ENCODE peak calls at places on chromosome 21, in ten cellular contexts. S, G, L, P, F, V, M, E, A and B are unnamed samples. For H3K9me3 and H3K36me3, the result is how much of the 10 kb centered on the place peaks cover.

GRCh38 chr21:16071082-16071481 is 341.3 kb downstream of the USP25 start:
- DNase-seq in S (no peak), G (no peak), L (no peak), P (no peak), F (no peak), V (peak), M (peak), E (no peak), A (no peak), B (peak)

GRCh38 chr21:37784591-37785318 is 131.5 kb downstream of the KCNJ6 start:
- DNase-seq in S (no peak), G (no peak), L (no peak), P (no peak), F (no peak), V (no peak), M (no peak), E (no peak), A (no peak), B (no peak)

GRCh38 chr21:34983680-34984086 is 65.4 kb downstream of the RUNX1 start:
- DNase-seq in S (no peak), G (no peak), L (no peak), P (no peak), F (no peak), V (no peak), M (no peak), E (no peak), A (no peak), B (no peak)

GRCh38 chr21:37939251-37939650 is 23.0 kb upstream of the KCNJ6 start:
- DNase-seq in S (no peak), G (no peak), L (no peak), P (no peak), F (no peak), V (no peak), M (no peak), E (no peak), A (no peak), B (no peak)

GRCh38 chr21:25466470-25466869 is 140.8 kb downstream of the MRPL39 start:
- DNase-seq in S (no peak), G (no peak), L (no peak), P (no peak), F (no peak), V (no peak), M (no peak), E (no peak), A (no peak), B (no peak)

GRCh38 chr21:29704719-29705118 is 235.1 kb downstream of the GRIK1 start:
- DNase-seq in S (no peak), G (no peak), L (no peak), P (no peak), F (no peak), V (no peak), M (no peak), E (no peak), A (no peak), B (no peak)

GRCh38 chr21:31186916-31187315 is 148.6 kb upstream of the KRTAP19-8 start:
- DNase-seq in S (no peak), G (no peak), L (no peak), P (no peak), F (no peak), V (no peak), M (no peak), E (no peak), A (no peak), B (no peak)

GRCh38 chr21:17925000-17925610 is 105.9 kb upstream of the C21orf91 start:
- DNase-seq in S (peak), G (peak), L (peak), P (peak), F (peak), V (no peak), M (no peak), E (peak), A (no peak), B (peak)

GRCh38 chr21:15050588-15051377 is 14.0 kb downstream of the NRIP1 start:
- DNase-seq in S (no peak), G (no peak), L (no peak), P (no peak), F (no peak), V (no peak), M (no peak), E (no peak), A (no peak), B (no peak)
- TF ChIP-seq POLR2A in S (no peak), G (no peak), L (no peak), P (no peak), F (no peak), V (no peak), M (no peak), E (no peak), A (no peak), B (no peak)

GRCh38 chr21:36068748-36069398 is 951 bp upstream of the CBR1 start:
- DNase-seq in S (no peak), G (no peak), L (no peak), P (no peak), F (no peak), V (no peak), M (no peak), E (no peak), A (no peak), B (no peak)
- H3K9me3 ChIP-seq in S (under half), G (under half), L (under half), P (under half), F (under half), V (under half), M (under half), E (under half), A (under half), B (under half)

DNA sequence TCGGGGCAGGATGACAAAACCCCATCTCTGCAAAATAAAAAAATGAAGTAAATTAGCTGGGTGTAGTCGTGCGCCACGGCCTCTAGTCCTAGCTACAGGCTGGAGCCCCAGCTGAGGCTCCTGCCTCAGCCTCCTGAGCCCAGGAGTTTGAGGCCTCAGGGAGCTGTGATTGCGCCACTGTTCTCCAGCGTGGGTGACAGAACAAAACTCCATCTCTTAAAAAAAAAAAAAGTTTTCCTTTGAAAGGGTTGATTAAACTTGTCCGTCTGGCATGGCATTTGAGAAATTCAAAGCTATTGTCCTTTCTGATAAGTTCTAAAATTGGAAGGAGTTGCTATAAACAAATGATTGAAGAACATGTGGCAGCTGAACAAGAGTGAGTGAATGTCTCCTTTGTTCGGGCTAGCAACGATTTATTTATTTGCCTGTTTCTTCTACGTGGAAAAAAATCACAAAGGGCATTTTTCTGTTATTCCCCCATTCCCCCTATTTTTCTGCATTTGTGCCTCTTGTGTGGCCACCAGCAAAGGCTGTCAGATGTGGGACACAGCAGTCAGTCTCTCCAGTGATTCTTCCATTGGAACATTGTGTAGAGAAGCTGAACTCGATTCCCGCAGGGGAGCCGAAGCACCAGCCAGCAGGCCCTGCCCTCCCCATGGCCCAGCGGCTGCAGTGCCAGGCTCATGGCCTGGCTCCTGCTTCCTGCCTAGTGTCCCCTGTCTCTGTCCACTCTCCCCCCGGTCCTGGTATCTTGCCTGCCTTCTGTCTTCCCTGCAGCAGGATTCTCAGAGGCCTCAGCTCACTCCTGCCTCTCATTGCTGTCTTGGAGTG is 21.5 kb upstream of the PWP2 start:
- DNase-seq in S (no peak), G (no peak), L (peak), P (peak), F (no peak), V (peak), M (no peak), E (no peak), A (no peak), B (no peak)
- H3K36me3 ChIP-seq in S (under half), G (under half), L (half or more), P (under half), F (under half), V (half or more), M (half or more), E (under half), A (under half), B (half or more)

GRCh38 chr21:39867198-39867650 is at the start of gene PCP4:
- DNase-seq in S (peak), G (no peak), L (peak), P (peak), F (peak), V (no peak), M (peak), E (peak), A (no peak), B (peak)
- TF ChIP-seq POLR2A in S (peak), G (no peak), L (no peak), P (no peak), F (no peak), V (no peak), M (no peak), E (no peak), A (no peak), B (no peak)

GRCh38 chr21:28516996-28517592 is 475.6 kb downstream of the LTN1 start:
- DNase-seq in S (peak), G (peak), L (peak), P (peak), F (peak), V (no peak), M (peak), E (peak), A (peak), B (peak)
- H3K9me3 ChIP-seq in S (under half), G (under half), L (under half), P (under half), F (under half), V (under half), M (under half), E (under half), A (under half), B (under half)

DNA sequence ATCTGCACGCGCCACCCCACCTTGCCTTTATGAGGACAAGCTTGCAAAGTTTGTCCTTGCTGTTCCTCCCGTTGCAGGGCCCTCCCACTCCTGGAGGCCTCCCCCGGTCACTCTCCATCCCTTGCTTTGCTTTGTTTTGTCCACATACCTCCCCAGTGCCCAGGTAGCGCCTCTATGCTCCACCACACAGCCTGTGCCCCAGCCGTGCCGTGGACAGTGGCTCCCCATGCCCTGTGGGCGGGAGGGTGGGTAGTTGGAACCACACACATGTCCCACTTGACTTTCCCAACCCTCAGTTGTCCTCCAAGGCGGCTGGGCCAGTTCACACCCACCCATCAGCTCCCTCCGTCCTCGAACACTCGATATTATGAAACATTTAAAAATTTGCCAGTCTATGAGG is 24.6 kb downstream of the SLX9 start:
- DNase-seq in S (no peak), G (no peak), L (no peak), P (no peak), F (no peak), V (no peak), M (no peak), E (no peak), A (no peak), B (no peak)
- H3K36me3 ChIP-seq in S (under half), G (under half), L (half or more), P (under half), F (under half), V (under half), M (under half), E (under half), A (under half), B (under half)

GRCh38 chr21:45322231-45322959 is 34.7 kb upstream of the POFUT2 start:
- DNase-seq in S (peak), G (no peak), L (no peak), P (no peak), F (peak), V (no peak), M (peak), E (peak), A (no peak), B (no peak)

GRCh38 chr21:45319461-45320211 is 31.9 kb upstream of the POFUT2 start:
- DNase-seq in S (peak), G (peak), L (no peak), P (no peak), F (no peak), V (no peak), M (peak), E (peak), A (no peak), B (peak)

GRCh38 chr21:45320991-45321656 is 33.4 kb upstream of the POFUT2 start:
- DNase-seq in S (no peak), G (no peak), L (no peak), P (no peak), F (no peak), V (no peak), M (no peak), E (peak), A (no peak), B (no peak)

GRCh38 chr21:45318556-45319341 is 31.1 kb upstream of the POFUT2 start:
- DNase-seq in S (no peak), G (peak), L (peak), P (peak), F (peak), V (peak), M (peak), E (peak), A (no peak), B (peak)

DNA sequence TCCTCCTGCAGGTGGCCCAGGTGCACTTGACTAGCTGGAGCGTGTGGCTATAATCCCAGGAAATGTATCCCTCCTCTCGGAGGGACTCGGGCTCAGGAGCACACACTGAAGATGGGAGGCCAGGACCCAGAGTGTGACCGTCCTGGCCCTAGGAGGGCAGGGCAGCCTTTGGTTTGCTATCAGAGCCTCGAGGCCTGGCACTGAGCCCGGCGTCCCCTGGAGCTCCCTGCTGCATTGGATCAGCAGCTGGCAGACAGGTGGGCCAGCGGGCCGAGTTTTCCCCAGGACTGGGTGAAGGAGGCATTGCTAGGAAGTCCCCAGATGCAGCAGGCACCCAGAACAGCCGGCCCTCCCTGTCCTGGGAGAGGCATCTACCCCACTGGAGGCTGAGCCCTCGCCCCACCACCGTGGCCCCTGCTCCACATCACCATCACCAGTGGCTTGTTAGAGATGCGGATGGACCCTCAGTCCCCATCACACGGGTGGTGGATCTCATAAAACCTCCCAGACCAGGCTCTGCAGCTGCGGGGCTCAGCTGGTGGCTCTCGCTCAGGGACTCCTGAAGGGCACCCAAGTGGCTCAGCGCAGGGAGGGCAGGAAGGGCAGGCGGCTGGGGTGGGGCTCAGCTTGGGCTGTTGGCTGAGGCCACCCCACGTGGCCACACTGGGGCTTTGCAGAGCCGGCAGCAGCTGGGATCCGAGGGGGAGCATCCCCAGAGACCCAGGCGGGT is 32.7 kb upstream of the POFUT2 start:
- DNase-seq in S (peak), G (peak), L (no peak), P (no peak), F (peak), V (no peak), M (peak), E (peak), A (no peak), B (no peak)
- TF ChIP-seq POLR2A in S (no peak), G (no peak), L (no peak), P (no peak), F (no peak), V (no peak), M (no peak), E (no peak), A (no peak), B (no peak)

DNA sequence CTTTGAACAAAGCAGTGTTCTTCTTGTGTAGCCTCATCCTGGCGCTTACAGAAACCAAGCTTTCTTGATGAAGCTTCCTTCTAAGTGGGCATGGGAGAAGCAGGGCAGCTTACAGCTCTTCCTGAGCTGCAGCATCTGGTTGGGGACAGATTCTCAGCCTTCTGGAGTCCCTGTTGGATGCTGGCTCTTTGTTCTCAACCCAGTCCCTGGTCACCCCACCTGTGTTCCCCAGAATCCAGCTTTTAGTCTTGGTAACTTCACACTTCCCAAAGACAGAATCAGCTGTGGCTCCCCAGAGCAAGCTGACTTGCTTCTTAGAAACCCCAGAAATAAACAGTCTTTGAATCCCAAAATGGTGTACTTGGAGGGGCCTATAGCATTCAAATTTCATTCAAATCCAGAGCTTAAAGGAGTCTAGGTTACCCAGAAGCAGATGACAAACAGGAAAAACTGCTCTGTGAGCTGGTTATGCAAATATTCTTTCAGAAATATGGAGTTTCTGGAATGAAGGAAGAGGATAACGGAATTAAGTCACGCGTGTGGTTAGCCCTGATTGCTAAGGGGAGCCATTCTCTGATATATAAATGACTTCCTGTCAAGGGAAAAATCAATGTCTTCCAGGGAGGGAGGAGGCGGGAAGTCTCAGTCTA is 783.4 kb upstream of the TPTE start:
- DNase-seq in S (no peak), G (no peak), L (no peak), P (no peak), F (no peak), V (no peak), M (no peak), E (no peak), A (no peak), B (no peak)
- H3K9me3 ChIP-seq in S (under half), G (under half), L (under half), P (under half), F (under half), V (half or more), M (under half), E (under half), A (under half), B (under half)

GRCh38 chr21:33531007-33531406 is 10.9 kb downstream of the GART start:
- DNase-seq in S (no peak), G (no peak), L (no peak), P (no peak), F (no peak), V (no peak), M (no peak), E (no peak), A (no peak), B (no peak)
- H3K36me3 ChIP-seq in S (under half), G (under half), L (half or more), P (under half), F (under half), V (half or more), M (half or more), E (under half), A (under half), B (under half)

GRCh38 chr21:26966978-26967913 is at the start of gene ADAMTS5:
- DNase-seq in S (peak), G (peak), L (peak), P (peak), F (peak), V (peak), M (peak), E (peak), A (no peak), B (peak)
- TF ChIP-seq POLR2A in S (no peak), G (no peak), L (no peak), P (peak), F (no peak), V (peak), M (no peak), E (no peak), A (no peak), B (no peak)